ENCODE peak calls at places on chromosomes 11 and 22, in six cellular contexts. K is bronchial epithelial cell, E is colonic mucosa, L is sigmoid colon, J is Calu3, R is choroid plexus epithelial cell. O is an unnamed sample.

GRCh38 chr11:9688716-9689511 is 25.0 kb downstream of the SWAP70 start:
- DNase-seq in K (peak), E (no peak), L (no peak), J (no peak), R (peak), O (no peak)

GRCh38 chr11:34313099-34313517 is 44.7 kb downstream of the ABTB2 start:
- DNase-seq in K (no peak), E (no peak), L (no peak), J (no peak), R (no peak), O (peak)

GRCh38 chr11:119189393-119189792 is 4.1 kb downstream of the NHERF4 start:
- DNase-seq in K (no peak), E (no peak), L (no peak), J (no peak), R (no peak), O (no peak)

GRCh38 chr22:49408102-49408836 is 419.4 kb downstream of the BRD1 start:
- DNase-seq in K (no peak), E (no peak), L (peak), J (no peak), R (no peak), O (no peak)

GRCh38 chr11:69073445-69073844 is 24.7 kb downstream of the TPCN2 start:
- DNase-seq in K (no peak), E (no peak), L (no peak), J (no peak), R (no peak), O (no peak)

GRCh38 chr11:117528061-117528780 is 200.6 kb downstream of the CEP164 start:
- DNase-seq in K (no peak), E (no peak), L (no peak), J (no peak), R (no peak), O (no peak)

GRCh38 chr22:38802671-38803121 is 8.8 kb upstream of the DNAL4 start:
- DNase-seq in K (peak), E (peak), L (peak), J (peak), R (peak), O (no peak)

GRCh38 chr22:20488946-20489345 is 6.6 kb downstream of the KLHL22 start:
- DNase-seq in K (no peak), E (no peak), L (no peak), J (no peak), R (no peak), O (no peak)

GRCh38 chr11:85694385-85694980 is 8.5 kb upstream of the CCDC89 start:
- DNase-seq in K (peak), E (no peak), L (no peak), J (peak), R (peak), O (no peak)

GRCh38 chr22:49340406-49340805 is 487.3 kb downstream of the BRD1 start:
- DNase-seq in K (no peak), E (no peak), L (no peak), J (no peak), R (no peak), O (peak)

GRCh38 chr22:30204015-30204741 is 42.4 kb downstream of the LIF start:
- DNase-seq in K (no peak), E (no peak), L (no peak), J (no peak), R (no peak), O (no peak)

GRCh38 chr22:40421941-40422340 is 51.5 kb downstream of the SGSM3 start:
- DNase-seq in K (no peak), E (no peak), L (no peak), J (no peak), R (no peak), O (no peak)

DNA sequence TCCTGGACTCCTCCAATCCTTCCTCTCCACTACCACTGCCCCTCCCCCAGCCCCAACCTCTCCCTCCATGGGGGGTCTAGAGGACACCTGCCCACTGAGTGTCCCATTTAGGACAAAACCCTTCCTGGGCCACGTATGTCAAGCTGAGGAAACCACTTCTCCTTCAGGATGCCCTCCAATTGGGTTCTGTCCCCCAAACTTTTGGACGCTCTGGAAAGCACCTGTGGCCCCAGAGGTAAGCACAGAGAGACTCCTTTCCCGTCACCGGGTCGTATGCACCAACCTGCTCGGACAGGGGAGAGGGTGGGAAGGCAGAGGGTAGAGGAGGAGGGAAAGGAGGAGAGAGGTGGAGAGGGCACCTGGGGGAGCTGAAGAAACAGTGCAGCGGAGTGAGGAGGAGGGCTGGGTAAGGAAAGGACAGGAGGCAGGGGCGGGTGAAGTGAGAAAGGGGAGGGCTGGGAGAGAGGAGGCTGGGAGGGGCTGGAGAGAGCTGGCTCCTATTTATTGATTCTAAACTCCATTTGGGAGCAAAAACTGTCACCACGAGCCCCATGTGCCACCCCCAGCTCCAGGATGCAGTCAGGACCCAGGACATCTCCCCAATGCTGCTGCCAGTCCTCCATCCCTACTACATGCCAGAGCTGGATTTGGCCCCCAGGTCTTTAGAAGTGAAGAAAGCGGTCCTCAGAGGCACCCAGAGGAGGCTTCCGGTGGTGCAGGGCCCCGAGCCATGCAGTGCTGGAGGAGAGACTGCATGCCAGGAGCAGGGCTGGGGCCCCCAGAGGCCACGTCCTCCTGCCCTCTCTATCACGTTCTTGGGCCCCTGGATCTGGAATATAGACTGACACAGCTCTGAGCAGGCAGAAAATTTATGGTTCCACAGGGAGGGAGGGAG is 53.6 kb downstream of the SLC22A12 start:
- DNase-seq in K (no peak), E (no peak), L (no peak), J (no peak), R (no peak), O (no peak)
- TF ChIP-seq CTCF in K (peak), E (no peak), L (no peak), J (no peak), R (peak), O (no peak)

DNA sequence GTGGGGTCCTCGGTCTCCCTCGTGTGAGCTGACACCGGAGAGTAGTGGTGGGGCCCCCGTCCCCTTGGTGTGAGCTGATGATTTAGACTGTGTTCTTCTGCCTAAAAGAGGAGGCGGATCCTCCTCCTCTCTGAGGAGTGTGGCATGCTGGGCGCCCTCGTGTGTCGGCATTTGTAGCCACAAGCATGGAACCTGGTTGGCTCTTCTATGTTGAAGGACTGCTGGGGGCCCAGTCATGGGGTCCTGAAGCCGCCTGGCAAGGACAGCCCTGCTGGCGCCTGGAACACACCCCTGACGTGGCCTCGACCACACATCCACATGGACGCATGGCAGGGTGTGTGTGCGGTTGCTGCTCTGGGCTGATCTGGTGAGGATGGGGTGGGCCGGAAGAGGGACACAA is 50.2 kb downstream of the AP2A2 start:
- DNase-seq in K (no peak), E (no peak), L (no peak), J (no peak), R (peak), O (no peak)
- TF ChIP-seq CTCF in K (peak), E (no peak), L (no peak), J (no peak), R (peak), O (peak)

DNA sequence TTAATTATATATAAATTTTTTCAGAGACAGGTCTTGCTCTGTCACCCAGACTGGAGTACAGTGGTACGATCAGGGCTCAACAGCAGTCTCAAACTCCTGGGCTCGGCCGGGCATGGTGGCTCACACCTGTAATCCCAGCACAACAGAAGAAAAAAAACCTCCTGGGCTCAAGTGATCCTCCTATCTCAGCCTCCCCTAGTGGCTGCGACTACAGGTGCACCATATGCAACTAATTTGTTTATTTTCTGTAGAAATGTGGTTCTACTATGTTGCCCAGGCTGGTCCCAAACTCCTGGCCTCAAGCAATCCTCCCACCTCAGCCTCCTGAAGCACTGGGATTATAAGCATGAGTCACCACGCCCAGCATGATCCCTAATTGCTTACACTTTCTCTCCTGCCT is 56.1 kb upstream of the SLC35C1 start:
- DNase-seq in K (no peak), E (no peak), L (no peak), J (no peak), R (no peak), O (no peak)
- TF ChIP-seq CTCF in K (no peak), E (no peak), L (no peak), J (no peak), R (no peak), O (no peak)

DNA sequence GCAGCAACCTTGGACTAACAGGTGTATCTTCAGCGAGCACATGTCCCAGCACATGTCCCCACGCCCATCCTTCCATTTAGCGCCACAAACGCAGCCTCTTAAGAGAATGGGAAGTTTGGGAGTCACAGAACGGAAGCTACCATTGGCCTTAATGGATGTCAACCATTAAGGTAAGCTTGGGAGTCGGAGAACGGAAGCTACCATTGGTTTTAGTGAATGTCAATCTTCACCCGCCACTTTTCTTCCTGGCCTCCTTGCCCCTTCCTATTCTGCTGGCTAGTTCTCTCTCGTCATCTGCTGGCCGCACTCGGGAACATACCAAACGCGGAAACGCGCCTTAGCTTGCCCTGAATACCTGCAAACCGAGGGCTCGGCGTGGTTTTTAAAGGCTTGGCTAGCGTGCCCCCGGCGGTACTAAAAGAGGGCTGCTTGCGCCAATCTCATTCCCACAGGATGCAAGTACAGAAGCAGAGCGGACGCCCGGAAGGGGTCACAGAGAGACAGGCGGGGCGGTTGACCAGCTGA is 24.3 kb downstream of the GLYATL1 start:
- DNase-seq in K (peak), E (no peak), L (no peak), J (peak), R (peak), O (peak)
- TF ChIP-seq CTCF in K (peak), E (no peak), L (no peak), J (no peak), R (peak), O (peak)